ENCODE peak calls at places on chromosomes 7 and 10, in five cellular contexts. H is HFFc6, W is lower leg skin, U is AG09309, A is heart left ventricle. B is an unnamed sample.

GRCh38 chr10:88530629-88531382 is 52.3 kb downstream of the RNLS start:
- DNase-seq in H (no peak), W (no peak), U (no peak), A (no peak), B (no peak)

GRCh38 chr7:73871163-73872011 is 10.4 kb downstream of the TMEM270 start:
- DNase-seq in H (no peak), W (no peak), U (no peak), A (peak), B (no peak)

GRCh38 chr10:119235381-119235780 is 28.0 kb downstream of the GRK5 start:
- DNase-seq in H (no peak), W (no peak), U (no peak), A (peak), B (peak)

GRCh38 chr7:98836811-98837631 is 32.8 kb downstream of the TMEM130 start:
- DNase-seq in H (no peak), W (no peak), U (no peak), A (no peak), B (peak)

GRCh38 chr10:124319926-124320391 is 98.8 kb downstream of the OAT start:
- DNase-seq in H (peak), W (no peak), U (peak), A (no peak), B (no peak)

GRCh38 chr7:28993371-28993770 is 35.2 kb upstream of the TRIL start:
- DNase-seq in H (no peak), W (no peak), U (no peak), A (no peak), B (no peak)

GRCh38 chr7:30212720-30213119 is 71.7 kb upstream of the ZNRF2 start:
- DNase-seq in H (no peak), W (no peak), U (no peak), A (no peak), B (no peak)

GRCh38 chr10:5659702-5660528 is 6.5 kb downstream of the ASB13 start:
- DNase-seq in H (peak), W (peak), U (no peak), A (peak), B (peak)

GRCh38 chr10:18438356-18439126 is 212.8 kb downstream of the NSUN6 start:
- DNase-seq in H (no peak), W (no peak), U (no peak), A (peak), B (no peak)

GRCh38 chr10:114498413-114499111 is 94.3 kb upstream of the AFAP1L2 start:
- DNase-seq in H (no peak), W (no peak), U (no peak), A (no peak), B (no peak)

GRCh38 chr7:157714166-157715070 is 377.6 kb downstream of the DNAJB6 start:
- DNase-seq in H (no peak), W (no peak), U (no peak), A (no peak), B (no peak)

GRCh38 chr10:19493917-19494316 is 322.3 kb upstream of the PLXDC2 start:
- DNase-seq in H (no peak), W (no peak), U (no peak), A (no peak), B (no peak)

GRCh38 chr7:3238525-3239210 is 62.4 kb upstream of the SDK1 start:
- DNase-seq in H (no peak), W (no peak), U (no peak), A (no peak), B (no peak)

GRCh38 chr10:88117227-88117626 is 253.8 kb downstream of the PTEN start:
- DNase-seq in H (no peak), W (no peak), U (no peak), A (no peak), B (peak)

GRCh38 chr10:132987671-132988571 is 45.6 kb upstream of the CFAP46 start:
- DNase-seq in H (peak), W (no peak), U (peak), A (no peak), B (no peak)

GRCh38 chr7:3120513-3120912 is 76.8 kb upstream of the CARD11 start:
- DNase-seq in H (no peak), W (no peak), U (no peak), A (no peak), B (peak)

GRCh38 chr7:91251877-91252276 is 12.4 kb upstream of the FZD1 start:
- DNase-seq in H (no peak), W (no peak), U (no peak), A (no peak), B (no peak)

GRCh38 chr10:53223846-53224245 is 451.3 kb upstream of the MBL2 start:
- DNase-seq in H (no peak), W (no peak), U (no peak), A (no peak), B (no peak)

GRCh38 chr10:99779335-99779734 is 3.1 kb upstream of the ABCC2 start:
- DNase-seq in H (peak), W (no peak), U (no peak), A (no peak), B (no peak)

GRCh38 chr10:114548662-114549061 is 109.4 kb downstream of the ABLIM1 start:
- DNase-seq in H (peak), W (peak), U (peak), A (peak), B (peak)

GRCh38 chr7:148723166-148723559 is 24.5 kb downstream of the CUL1 start:
- DNase-seq in H (no peak), W (no peak), U (no peak), A (no peak), B (no peak)

GRCh38 chr10:131178521-131178920 is 133.0 kb downstream of the TCERG1L start:
- DNase-seq in H (no peak), W (no peak), U (no peak), A (no peak), B (no peak)

GRCh38 chr10:92213049-92213448 is 77.8 kb downstream of the CPEB3 start:
- DNase-seq in H (no peak), W (no peak), U (no peak), A (no peak), B (no peak)

GRCh38 chr7:49800031-49800430 is 26.6 kb downstream of the VWC2 start:
- DNase-seq in H (no peak), W (no peak), U (no peak), A (no peak), B (no peak)

GRCh38 chr7:135179321-135179925 is 8.9 kb upstream of the CYREN start:
- DNase-seq in H (no peak), W (no peak), U (no peak), A (no peak), B (no peak)

GRCh38 chr10:26216577-26216948 is at the start of gene GAD2:
- DNase-seq in H (no peak), W (no peak), U (no peak), A (no peak), B (no peak)

GRCh38 chr7:142689439-142690168 is 59.7 kb upstream of the PRSS1 start:
- DNase-seq in H (no peak), W (no peak), U (no peak), A (no peak), B (no peak)

GRCh38 chr7:85479918-85480658 is 293.2 kb upstream of the SEMA3D start:
- DNase-seq in H (peak), W (peak), U (peak), A (no peak), B (no peak)

GRCh38 chr10:5952731-5953385 is 24.5 kb downstream of the IL15RA start:
- DNase-seq in H (no peak), W (no peak), U (no peak), A (no peak), B (no peak)

GRCh38 chr10:102322914-102323313 is 72.6 kb upstream of the NFKB2 start:
- DNase-seq in H (no peak), W (no peak), U (no peak), A (no peak), B (peak)

GRCh38 chr7:88127637-88128290 is 92.1 kb downstream of the SRI start:
- DNase-seq in H (no peak), W (no peak), U (no peak), A (no peak), B (no peak)

DNA sequence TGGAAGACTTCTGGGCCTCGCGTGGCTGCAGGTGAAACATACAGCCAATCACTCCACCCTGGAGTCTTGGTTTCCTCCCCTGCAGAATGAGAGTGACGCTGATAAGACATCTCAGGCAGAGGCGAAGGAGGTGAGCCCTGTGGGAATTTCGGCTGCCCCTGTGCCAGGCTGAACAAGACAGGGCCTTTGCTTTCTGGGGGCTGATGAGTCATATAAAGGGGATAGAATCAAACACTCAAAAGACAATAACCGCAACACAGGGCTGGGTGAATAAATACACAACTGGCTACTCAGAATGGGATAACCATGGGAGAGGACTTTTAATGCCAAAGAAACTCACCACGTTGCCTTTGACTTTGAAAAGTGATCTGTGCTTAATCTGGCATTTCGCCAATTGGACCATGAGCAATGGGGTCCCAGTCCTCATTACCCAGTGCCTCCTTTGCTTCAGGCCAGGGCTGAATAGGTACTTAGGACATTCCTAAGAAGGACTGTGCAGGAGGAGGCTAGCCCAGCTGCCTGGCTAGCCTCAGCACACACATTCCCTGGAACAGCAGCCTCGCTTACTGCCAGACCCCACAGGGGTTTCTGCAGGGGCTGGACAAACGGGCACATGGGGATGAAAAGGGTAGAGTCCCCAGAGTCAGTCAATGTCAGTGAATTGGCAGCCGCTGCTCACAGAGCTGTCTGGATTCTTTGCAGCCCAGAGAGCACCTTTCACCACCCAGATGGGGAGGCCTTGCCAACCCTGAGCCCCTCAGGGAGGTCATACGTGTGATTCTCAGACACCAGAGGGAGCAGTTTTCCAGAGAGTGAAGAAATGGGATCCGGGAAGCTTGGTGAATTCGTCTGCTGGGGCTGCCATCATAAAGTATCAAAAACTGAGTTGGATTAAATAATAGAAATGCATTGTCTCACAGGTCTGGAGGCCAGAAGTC is 143.5 kb downstream of the KCNMA1 start:
- DNase-seq in H (peak), W (no peak), U (no peak), A (no peak), B (no peak)
- TF ChIP-seq CTCF in H (peak), W (no peak), U (peak), A (peak), B (no peak)

DNA sequence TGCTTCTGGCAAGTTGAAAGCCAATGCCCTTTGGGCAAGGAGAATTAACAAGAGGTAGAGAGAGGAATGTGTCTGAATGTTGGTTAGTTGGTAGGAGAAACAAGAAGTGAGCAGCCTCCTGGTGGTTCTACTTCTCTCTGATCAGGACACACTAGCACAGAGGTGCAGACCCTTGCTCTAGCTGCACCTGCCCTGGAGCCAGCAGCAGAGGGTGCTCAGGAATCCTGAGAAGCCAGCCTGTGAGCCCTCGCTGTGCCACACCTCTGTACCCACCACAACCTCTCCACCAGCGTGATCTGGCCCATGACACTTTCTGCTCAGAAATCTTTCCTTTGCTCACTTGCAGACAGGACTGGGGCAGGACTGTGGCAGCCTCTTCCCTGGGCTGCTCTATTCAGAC is 364.7 kb downstream of the RPS24 start:
- DNase-seq in H (no peak), W (no peak), U (no peak), A (no peak), B (no peak)
- TF ChIP-seq CTCF in H (no peak), W (no peak), U (no peak), A (no peak), B (no peak)

DNA sequence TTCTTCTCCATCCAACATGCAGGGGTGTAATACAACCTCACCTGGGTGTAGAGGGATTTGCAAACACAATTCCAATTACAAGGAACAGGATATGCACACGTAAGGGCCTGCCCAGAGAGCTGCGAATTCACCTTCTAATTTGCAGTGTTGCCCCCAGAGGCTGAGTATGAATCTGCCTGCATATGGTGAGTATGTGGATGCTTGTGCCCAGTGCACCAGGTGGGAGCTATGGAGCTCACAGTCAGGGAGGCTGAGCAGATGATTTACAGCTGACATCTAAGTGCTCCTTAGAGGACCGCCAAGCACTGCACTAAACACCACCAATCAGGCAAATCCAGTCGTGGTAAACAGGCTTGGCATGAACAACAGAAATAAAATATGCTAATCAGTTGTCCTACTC is 132.0 kb downstream of the RELN start:
- DNase-seq in H (no peak), W (no peak), U (no peak), A (no peak), B (no peak)
- TF ChIP-seq CTCF in H (no peak), W (no peak), U (no peak), A (no peak), B (no peak)

DNA sequence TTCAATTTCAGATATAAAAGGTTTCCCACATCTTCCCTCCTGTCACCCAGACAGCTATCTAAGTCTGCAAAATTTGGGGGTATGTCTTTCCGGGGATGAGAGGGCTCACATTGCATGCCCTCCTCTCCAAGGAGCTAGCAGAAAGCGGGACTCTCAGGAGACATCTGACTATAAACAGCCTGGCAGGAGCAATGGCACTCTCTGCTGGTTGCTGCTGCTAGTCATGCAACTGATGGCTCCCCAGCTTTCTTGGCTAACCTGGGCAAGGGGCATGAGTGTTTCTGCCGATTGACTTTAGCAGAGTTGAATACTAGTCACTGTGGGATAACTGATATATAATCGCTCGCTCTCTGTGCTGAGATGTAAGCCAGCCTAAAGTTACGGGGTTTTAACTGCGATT is 12.0 kb downstream of the TBX20 start:
- DNase-seq in H (no peak), W (no peak), U (no peak), A (no peak), B (no peak)
- TF ChIP-seq CTCF in H (no peak), W (no peak), U (no peak), A (peak), B (no peak)

DNA sequence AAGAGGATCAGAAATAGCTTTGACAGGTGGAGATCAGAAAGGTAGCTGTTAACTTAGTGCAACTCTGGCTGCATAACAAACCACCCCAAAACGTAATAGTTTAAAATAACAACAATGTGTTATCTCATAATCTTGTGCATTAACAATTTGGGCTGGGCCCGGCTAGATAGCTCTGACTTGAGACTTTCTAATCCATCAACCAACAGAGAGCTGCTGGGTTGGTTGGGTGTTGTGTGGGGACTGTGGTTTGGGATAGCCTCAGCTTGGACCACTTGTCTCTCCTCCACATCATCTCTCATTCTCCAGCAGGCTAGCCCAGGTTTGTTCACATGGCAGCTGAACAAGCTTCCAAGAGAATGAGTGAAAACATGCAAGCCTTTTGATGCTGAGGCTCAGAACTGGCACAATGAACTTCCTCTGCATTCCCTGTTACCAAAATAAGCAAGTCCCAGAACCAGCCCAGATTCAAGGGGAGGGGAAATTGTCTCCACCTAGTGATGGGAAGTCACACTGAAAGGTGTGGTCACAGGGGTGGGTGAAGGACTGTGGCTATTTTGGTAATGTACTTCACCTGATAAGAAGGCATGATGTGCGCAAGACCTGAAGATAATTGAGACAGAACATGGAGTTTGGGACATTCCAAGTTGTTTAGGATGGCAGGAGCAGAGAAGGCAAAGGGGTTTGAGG is 20.4 kb upstream of the ASAH2 start:
- DNase-seq in H (no peak), W (no peak), U (no peak), A (no peak), B (no peak)
- TF ChIP-seq CTCF in H (no peak), W (no peak), U (no peak), A (no peak), B (no peak)

GRCh38 chr10:15901889-15902288 is 41.6 kb upstream of the MINDY3 start:
- DNase-seq in H (no peak), W (no peak), U (no peak), A (no peak), B (no peak)

GRCh38 chr10:15896654-15897053 is 36.3 kb upstream of the MINDY3 start:
- DNase-seq in H (no peak), W (no peak), U (no peak), A (no peak), B (no peak)

GRCh38 chr10:15897282-15897681 is 37.0 kb upstream of the MINDY3 start:
- DNase-seq in H (peak), W (no peak), U (no peak), A (no peak), B (no peak)

GRCh38 chr10:15898046-15898445 is 37.7 kb upstream of the MINDY3 start:
- DNase-seq in H (peak), W (no peak), U (no peak), A (no peak), B (no peak)
- TF ChIP-seq CTCF in H (peak), W (no peak), U (peak), A (no peak), B (peak)

DNA sequence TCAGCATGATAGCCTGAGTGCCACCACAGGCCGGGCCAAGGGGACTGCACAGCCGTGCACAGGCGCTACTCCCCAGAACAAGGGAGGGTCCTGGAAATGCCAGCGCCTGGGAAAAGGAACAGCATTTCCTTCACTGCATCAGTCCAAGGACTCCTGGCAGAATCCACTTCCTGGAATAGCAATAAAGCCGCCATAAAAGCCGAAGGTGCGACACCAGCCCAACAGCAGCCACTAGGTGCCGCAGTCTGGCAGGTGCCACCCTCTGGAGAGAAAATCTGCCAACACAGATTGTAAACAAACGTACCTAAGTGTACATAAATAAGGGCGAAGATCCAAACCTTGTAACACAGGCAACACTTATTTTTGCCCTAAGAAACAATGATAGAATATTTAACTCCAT is 22.3 kb downstream of the VOPP1 start:
- DNase-seq in H (no peak), W (no peak), U (no peak), A (no peak), B (no peak)
- TF ChIP-seq CTCF in H (peak), W (no peak), U (no peak), A (peak), B (no peak)

GRCh38 chr7:1812693-1813393 is 142.8 kb downstream of the ELFN1 start:
- DNase-seq in H (no peak), W (no peak), U (no peak), A (no peak), B (no peak)
- TF ChIP-seq CTCF in H (no peak), W (no peak), U (no peak), A (peak), B (no peak)

GRCh38 chr10:34262965-34263364 is 552.1 kb downstream of the PARD3 start:
- DNase-seq in H (peak), W (no peak), U (no peak), A (no peak), B (no peak)
- TF ChIP-seq CTCF in H (peak), W (no peak), U (peak), A (no peak), B (no peak)

B was measured in activated CD8-positive, alpha-beta T cell treated with anti-CD3 and anti-CD28 coated beads for 36 hours.